ENCODE peak calls at places on chromosomes 11 and 22, in nine cellular contexts. One of them, this sample, is unnamed.

GRCh38 chr11:6568191-6568918 is 35.1 kb downstream of the RRP8 start:
- DNase-seq in fibroblast of lung: peak; percentile 72
- DNase-seq in lung: no peak
- DNase-seq in Panc1: no peak
- DNase-seq in HL-60: no peak
- DNase-seq in BE2C: peak; percentile 57
- DNase-seq in WTC11: peak; percentile 61
- DNase-seq in cardiac fibroblast: peak; percentile 87
- DNase-seq in fibroblast of the aortic adventitia: peak; percentile 85
- DNase-seq in this sample: no peak

GRCh38 chr11:27972432-27973170 is 135.4 kb downstream of the KIF18A start:
- DNase-seq in fibroblast of lung: peak; percentile 50
- DNase-seq in lung: no peak
- DNase-seq in Panc1: no peak
- DNase-seq in HL-60: no peak
- DNase-seq in BE2C: no peak
- DNase-seq in WTC11: no peak
- DNase-seq in cardiac fibroblast: no peak
- DNase-seq in fibroblast of the aortic adventitia: no peak
- DNase-seq in this sample: no peak

GRCh38 chr11:911031-911889 is 650 bp upstream of the CHID1 start:
- DNase-seq in fibroblast of lung: peak; percentile 83
- DNase-seq in lung: no peak
- DNase-seq in Panc1: no peak
- DNase-seq in HL-60: peak; percentile 58
- DNase-seq in BE2C: peak; percentile 25
- DNase-seq in WTC11: peak; percentile 68
- DNase-seq in cardiac fibroblast: peak; percentile 65
- DNase-seq in fibroblast of the aortic adventitia: peak; percentile 49
- DNase-seq in this sample: peak; percentile 34

GRCh38 chr11:86101941-86102407 is 33.1 kb upstream of the PICALM start:
- DNase-seq in fibroblast of lung: peak; percentile 65
- DNase-seq in lung: no peak
- DNase-seq in Panc1: peak; percentile 77
- DNase-seq in HL-60: no peak
- DNase-seq in BE2C: no peak
- DNase-seq in WTC11: no peak
- DNase-seq in cardiac fibroblast: no peak
- DNase-seq in fibroblast of the aortic adventitia: peak; percentile 37
- DNase-seq in this sample: no peak

GRCh38 chr11:110366234-110366633 is 63.5 kb upstream of the FDX1 start:
- DNase-seq in fibroblast of lung: peak; percentile 55
- DNase-seq in lung: peak; percentile 89
- DNase-seq in Panc1: no peak
- DNase-seq in HL-60: no peak
- DNase-seq in BE2C: peak; percentile 21
- DNase-seq in WTC11: no peak
- DNase-seq in cardiac fibroblast: peak; percentile 68
- DNase-seq in fibroblast of the aortic adventitia: no peak
- DNase-seq in this sample: no peak

GRCh38 chr11:86070435-86071056 is 1.7 kb upstream of the PICALM start:
- DNase-seq in fibroblast of lung: peak; percentile 42
- DNase-seq in lung: no peak
- DNase-seq in Panc1: no peak
- DNase-seq in HL-60: no peak
- DNase-seq in BE2C: no peak
- DNase-seq in WTC11: no peak
- DNase-seq in cardiac fibroblast: peak; percentile 53
- DNase-seq in fibroblast of the aortic adventitia: peak; percentile 52
- DNase-seq in this sample: no peak

GRCh38 chr22:39724390-39724789 is 153.8 kb downstream of the CACNA1I start:
- DNase-seq in fibroblast of lung: no peak
- DNase-seq in lung: no peak
- DNase-seq in Panc1: no peak
- DNase-seq in HL-60: no peak
- DNase-seq in BE2C: no peak
- DNase-seq in WTC11: no peak
- DNase-seq in cardiac fibroblast: no peak
- DNase-seq in fibroblast of the aortic adventitia: no peak
- DNase-seq in this sample: no peak

GRCh38 chr11:40062616-40063015 is 1396.8 kb downstream of the LRRC4C start:
- DNase-seq in fibroblast of lung: peak; percentile 5
- DNase-seq in lung: no peak
- DNase-seq in Panc1: no peak
- DNase-seq in HL-60: no peak
- DNase-seq in BE2C: no peak
- DNase-seq in WTC11: no peak
- DNase-seq in cardiac fibroblast: no peak
- DNase-seq in fibroblast of the aortic adventitia: no peak
- DNase-seq in this sample: no peak

GRCh38 chr11:63868399-63869064 is 29.6 kb downstream of the MARK2 start:
- DNase-seq in fibroblast of lung: no peak
- DNase-seq in lung: no peak
- DNase-seq in Panc1: no peak
- DNase-seq in HL-60: peak; percentile 70
- DNase-seq in BE2C: no peak
- DNase-seq in WTC11: no peak
- DNase-seq in cardiac fibroblast: no peak
- DNase-seq in fibroblast of the aortic adventitia: no peak
- DNase-seq in this sample: no peak

DNA sequence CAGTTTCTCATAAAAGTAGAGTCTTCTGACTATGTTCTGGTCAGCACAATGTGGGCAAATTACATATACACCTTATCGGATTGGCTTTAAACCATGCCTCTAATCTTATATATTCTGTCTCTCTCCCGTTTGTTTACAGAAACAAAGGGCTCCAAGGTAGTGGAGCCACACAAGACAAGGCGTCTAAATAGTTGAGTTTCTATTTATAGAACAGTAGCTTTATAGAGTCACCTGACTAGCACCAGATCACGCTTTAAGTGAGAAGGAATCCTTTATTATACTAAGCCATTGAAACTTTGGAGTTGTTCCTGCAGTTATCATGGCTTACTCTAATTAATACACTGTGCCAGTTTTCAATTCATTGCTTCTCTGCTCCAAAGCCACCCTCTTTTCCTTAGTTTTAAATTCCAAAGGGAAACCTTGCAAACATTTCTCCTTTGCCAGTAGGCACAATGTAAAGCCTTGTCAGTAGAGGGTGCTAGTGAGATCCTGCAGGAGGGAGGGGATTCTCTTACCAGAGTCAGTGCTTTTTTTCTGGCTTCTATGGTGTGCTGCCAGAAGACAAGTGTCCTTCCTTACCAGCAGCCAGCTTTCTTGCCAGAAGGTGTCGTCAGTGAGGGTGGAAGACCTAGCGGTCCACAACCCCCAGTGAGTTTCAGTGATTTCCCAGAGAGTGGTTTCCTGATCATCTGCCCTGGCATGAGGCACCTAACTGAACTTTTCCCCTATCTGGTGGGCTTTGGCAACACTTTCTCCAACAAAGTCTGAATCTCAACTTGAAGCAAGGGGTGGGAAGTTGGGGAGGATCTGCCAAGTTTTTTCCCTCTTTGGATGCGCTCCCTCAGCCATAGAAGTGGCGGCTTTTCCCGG is 71.7 kb downstream of the RAB38 start:
- DNase-seq in fibroblast of lung: peak; percentile 67
- DNase-seq in lung: peak; percentile 62
- DNase-seq in Panc1: peak; percentile 67
- DNase-seq in HL-60: peak; percentile 74
- DNase-seq in BE2C: peak; percentile 66
- DNase-seq in WTC11: peak; percentile 74
- DNase-seq in cardiac fibroblast: peak; percentile 73
- DNase-seq in fibroblast of the aortic adventitia: peak; percentile 40
- DNase-seq in this sample: no peak
- TF ChIP-seq CTCF in fibroblast of lung: peak; percentile 62
- TF ChIP-seq CTCF in lung: no peak
- TF ChIP-seq CTCF in Panc1: peak; percentile 88
- TF ChIP-seq CTCF in HL-60: peak; percentile 73
- TF ChIP-seq CTCF in BE2C: peak; percentile 87
- TF ChIP-seq CTCF in WTC11: peak; percentile 59
- TF ChIP-seq CTCF in cardiac fibroblast: peak; percentile 79
- TF ChIP-seq CTCF in fibroblast of the aortic adventitia: peak; percentile 51
- TF ChIP-seq CTCF in this sample: no peak

DNA sequence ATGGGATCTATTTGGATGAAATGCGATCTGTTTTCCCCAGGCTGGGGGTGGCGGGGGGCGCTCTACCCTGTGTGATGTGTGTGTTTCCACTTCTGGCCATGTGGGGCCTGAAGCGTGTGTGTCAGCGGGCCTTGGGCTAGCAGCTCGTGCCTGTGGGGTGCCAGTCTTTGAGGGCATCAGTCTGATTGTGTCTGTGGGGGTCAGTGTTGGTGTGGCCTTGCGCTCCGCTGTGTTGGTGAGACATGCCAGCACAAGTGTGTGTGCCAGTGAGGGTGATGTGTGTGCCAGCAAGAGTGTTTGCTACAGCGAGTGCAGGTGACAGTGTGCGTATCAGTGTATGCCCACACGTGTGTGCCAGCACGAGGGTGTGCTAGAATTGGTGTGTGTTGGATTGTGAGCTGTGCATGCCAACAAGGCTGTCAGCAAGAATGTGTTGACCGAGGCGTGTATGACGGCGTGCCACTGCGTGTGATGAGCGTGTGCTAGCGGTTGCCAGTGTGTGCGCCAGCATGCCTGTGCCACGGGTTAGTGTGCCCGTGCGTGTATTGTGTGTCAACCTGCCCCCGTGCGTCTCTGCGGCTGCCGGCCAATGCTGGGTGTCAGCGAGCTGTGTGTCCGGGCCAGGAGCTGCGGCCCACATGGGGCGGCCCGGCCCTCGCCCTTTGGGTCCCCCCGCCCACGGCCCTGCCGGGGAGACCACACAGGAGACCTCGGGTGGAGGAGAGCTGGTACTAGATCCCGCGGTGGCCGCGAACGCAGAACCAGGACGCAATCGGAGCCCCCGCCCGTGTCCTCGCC is 519 bp downstream of the ARRB1 start:
- DNase-seq in fibroblast of lung: peak; percentile 49
- DNase-seq in lung: peak; percentile 61
- DNase-seq in Panc1: no peak
- DNase-seq in HL-60: peak; percentile 66
- DNase-seq in BE2C: peak; percentile 72
- DNase-seq in WTC11: peak; percentile 56
- DNase-seq in cardiac fibroblast: no peak
- DNase-seq in fibroblast of the aortic adventitia: peak; percentile 40
- DNase-seq in this sample: no peak
- TF ChIP-seq CTCF in fibroblast of lung: peak; percentile 19
- TF ChIP-seq CTCF in lung: no peak
- TF ChIP-seq CTCF in Panc1: no peak
- TF ChIP-seq CTCF in HL-60: no peak
- TF ChIP-seq CTCF in BE2C: peak; percentile 26
- TF ChIP-seq CTCF in WTC11: no peak
- TF ChIP-seq CTCF in cardiac fibroblast: no peak
- TF ChIP-seq CTCF in fibroblast of the aortic adventitia: peak; percentile 31
- TF ChIP-seq CTCF in this sample: no peak

GRCh38 chr11:120940297-120940847 is 83.5 kb upstream of the TBCEL start:
- DNase-seq in fibroblast of lung: peak; percentile 64
- DNase-seq in lung: no peak
- DNase-seq in Panc1: no peak
- DNase-seq in HL-60: no peak
- DNase-seq in BE2C: no peak
- DNase-seq in WTC11: no peak
- DNase-seq in cardiac fibroblast: no peak
- DNase-seq in fibroblast of the aortic adventitia: no peak
- DNase-seq in this sample: no peak

GRCh38 chr11:120941000-120941399 is 82.9 kb upstream of the TBCEL start:
- DNase-seq in fibroblast of lung: peak; percentile 30
- DNase-seq in lung: no peak
- DNase-seq in Panc1: no peak
- DNase-seq in HL-60: no peak
- DNase-seq in BE2C: no peak
- DNase-seq in WTC11: no peak
- DNase-seq in cardiac fibroblast: no peak
- DNase-seq in fibroblast of the aortic adventitia: no peak
- DNase-seq in this sample: no peak

GRCh38 chr11:120942701-120943100 is 81.2 kb upstream of the TBCEL start:
- DNase-seq in fibroblast of lung: no peak
- DNase-seq in lung: no peak
- DNase-seq in Panc1: no peak
- DNase-seq in HL-60: no peak
- DNase-seq in BE2C: no peak
- DNase-seq in WTC11: no peak
- DNase-seq in cardiac fibroblast: no peak
- DNase-seq in fibroblast of the aortic adventitia: no peak
- DNase-seq in this sample: no peak

GRCh38 chr11:120950880-120951279 is 73.0 kb upstream of the TBCEL start:
- DNase-seq in fibroblast of lung: no peak
- DNase-seq in lung: no peak
- DNase-seq in Panc1: no peak
- DNase-seq in HL-60: no peak
- DNase-seq in BE2C: no peak
- DNase-seq in WTC11: no peak
- DNase-seq in cardiac fibroblast: no peak
- DNase-seq in fibroblast of the aortic adventitia: no peak
- DNase-seq in this sample: no peak

DNA sequence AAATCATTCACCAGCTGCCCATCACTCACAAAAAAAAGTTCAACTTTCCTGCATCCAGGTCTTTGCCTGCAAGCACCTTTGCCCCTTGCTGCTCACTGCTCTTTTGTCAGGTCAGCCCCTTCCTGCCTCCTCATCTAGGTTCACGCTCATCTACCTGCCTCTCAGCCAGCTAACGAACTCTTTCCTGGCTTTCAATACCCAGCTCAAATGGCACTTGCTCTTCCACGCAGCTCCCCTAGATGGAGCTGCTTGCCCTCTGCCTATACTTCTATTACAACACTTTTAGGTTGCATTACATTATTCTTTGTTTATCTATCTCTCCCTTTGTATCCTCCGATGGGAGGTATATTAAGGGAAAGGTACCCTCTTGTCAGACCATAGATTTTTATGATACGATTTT is 78.9 kb upstream of the TBCEL start:
- DNase-seq in fibroblast of lung: no peak
- DNase-seq in lung: no peak
- DNase-seq in Panc1: no peak
- DNase-seq in HL-60: no peak
- DNase-seq in BE2C: no peak
- DNase-seq in WTC11: no peak
- DNase-seq in cardiac fibroblast: no peak
- DNase-seq in fibroblast of the aortic adventitia: no peak
- DNase-seq in this sample: no peak
- TF ChIP-seq CTCF in fibroblast of lung: peak; percentile 31
- TF ChIP-seq CTCF in lung: no peak
- TF ChIP-seq CTCF in Panc1: peak; percentile 56
- TF ChIP-seq CTCF in HL-60: peak; percentile 37
- TF ChIP-seq CTCF in BE2C: peak; percentile 52
- TF ChIP-seq CTCF in WTC11: peak; percentile 33
- TF ChIP-seq CTCF in cardiac fibroblast: peak; percentile 32
- TF ChIP-seq CTCF in fibroblast of the aortic adventitia: peak; percentile 10
- TF ChIP-seq CTCF in this sample: no peak

GRCh38 chr11:120432056-120433018 is 79.2 kb upstream of the GRIK4 start:
- DNase-seq in fibroblast of lung: peak; percentile 99
- DNase-seq in lung: peak; percentile 68
- DNase-seq in Panc1: peak; percentile 99
- DNase-seq in HL-60: no peak
- DNase-seq in BE2C: no peak
- DNase-seq in WTC11: no peak
- DNase-seq in cardiac fibroblast: peak; percentile 97
- DNase-seq in fibroblast of the aortic adventitia: peak; percentile 99
- DNase-seq in this sample: no peak

DNA sequence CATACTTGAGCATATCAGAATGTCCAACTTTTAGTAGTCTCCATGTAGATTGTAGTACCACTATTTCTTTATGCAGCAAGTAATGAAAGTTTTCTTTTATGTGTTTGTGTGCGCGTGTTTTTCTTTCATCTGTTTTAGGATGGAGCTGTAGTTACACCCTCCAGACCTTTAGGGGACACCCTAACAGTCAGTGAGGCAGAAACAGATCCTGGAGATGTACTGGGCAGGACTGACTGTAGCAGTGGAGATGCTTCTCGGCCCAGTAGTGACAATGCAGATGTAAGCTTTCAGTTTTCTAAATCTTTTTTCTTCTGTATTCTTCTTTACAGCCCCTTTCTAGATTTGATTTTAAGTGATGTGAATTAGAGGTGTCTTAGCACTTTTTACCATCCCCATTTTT is 79.9 kb upstream of the GRIK4 start:
- DNase-seq in fibroblast of lung: peak; percentile 73
- DNase-seq in lung: no peak
- DNase-seq in Panc1: peak; percentile 47
- DNase-seq in HL-60: no peak
- DNase-seq in BE2C: no peak
- DNase-seq in WTC11: peak; percentile 23
- DNase-seq in cardiac fibroblast: peak; percentile 63
- DNase-seq in fibroblast of the aortic adventitia: no peak
- DNase-seq in this sample: no peak
- TF ChIP-seq CTCF in fibroblast of lung: peak; percentile 38
- TF ChIP-seq CTCF in lung: no peak
- TF ChIP-seq CTCF in Panc1: peak; percentile 81
- TF ChIP-seq CTCF in HL-60: no peak
- TF ChIP-seq CTCF in BE2C: peak; percentile 52
- TF ChIP-seq CTCF in WTC11: peak; percentile 39
- TF ChIP-seq CTCF in cardiac fibroblast: peak; percentile 36
- TF ChIP-seq CTCF in fibroblast of the aortic adventitia: peak; percentile 32
- TF ChIP-seq CTCF in this sample: no peak